ENCODE peak calls at places on chromosomes 6 and 20, in seven cellular contexts. K, Y, G, H, I, D and M are unnamed samples.

GRCh38 chr6:144462058-144462457 is 176.9 kb downstream of the UTRN start:
- DNase-seq in I (no peak), H (no peak), K (no peak), G (no peak), Y (no peak), D (no peak), M (no peak)

GRCh38 chr20:48463916-48464315 is 363.9 kb downstream of the PREX1 start:
- DNase-seq in D (no peak), H (no peak), K (no peak), I (peak; percentile 3), G (no peak), Y (no peak), M (no peak)

GRCh38 chr6:165231581-165232276 is 77.7 kb downstream of the C6orf118 start:
- DNase-seq in Y (no peak), D (peak; percentile 42), K (no peak), G (no peak), I (no peak), H (peak; percentile 87), M (no peak)

GRCh38 chr6:156919819-156920379 is 142.7 kb downstream of the ARID1B start:
- DNase-seq in D (peak; percentile 43), K (no peak), G (no peak), I (no peak), H (no peak), Y (no peak), M (no peak)

GRCh38 chr6:63307581-63308246 is 12.1 kb downstream of the LGSN start:
- DNase-seq in H (peak; percentile 12), I (peak; percentile 23), Y (no peak), G (no peak), D (peak; percentile 43), K (no peak), M (peak; percentile 24)

GRCh38 chr6:117389227-117390057 is 36.3 kb downstream of the ROS1 start:
- DNase-seq in G (no peak), D (no peak), K (no peak), I (no peak), H (no peak), Y (no peak), M (no peak)

GRCh38 chr20:1876975-1877603 is 18.1 kb upstream of the SIRPA start:
- DNase-seq in D (no peak), H (no peak), G (no peak), I (no peak), Y (no peak), K (peak; percentile 78), M (no peak)

GRCh38 chr20:5171074-5171789 is 44.4 kb downstream of the CDS2 start:
- DNase-seq in H (no peak), K (peak; percentile 43), G (no peak), D (no peak), I (no peak), Y (no peak), M (no peak)

GRCh38 chr6:87184762-87185250 is 29.4 kb downstream of the ZNF292 start:
- DNase-seq in G (no peak), K (no peak), H (no peak), Y (no peak), I (no peak), D (no peak), M (no peak)

GRCh38 chr6:119848706-119849105 is 499.1 kb upstream of the MAN1A1 start:
- DNase-seq in I (no peak), G (no peak), K (no peak), D (no peak), H (no peak), Y (no peak), M (no peak)

GRCh38 chr6:104625536-104625935 is 234.2 kb downstream of the HACE1 start:
- DNase-seq in G (no peak), H (peak; percentile 79), K (no peak), I (no peak), Y (no peak), D (no peak), M (no peak)

GRCh38 chr20:51541189-51542032 is 1.1 kb downstream of the NFATC2 start:
- DNase-seq in G (peak; percentile 81), K (peak; percentile 66), H (no peak), D (peak; percentile 38), I (no peak), Y (peak; percentile 83), M (peak; percentile 77)

GRCh38 chr20:44829688-44830087 is 19.3 kb upstream of the RIMS4 start:
- DNase-seq in I (no peak), D (no peak), G (no peak), K (no peak), Y (no peak), H (no peak), M (no peak)

GRCh38 chr6:18293192-18293904 is 29.0 kb upstream of the DEK start:
- DNase-seq in I (no peak), Y (no peak), H (peak; percentile 18), D (no peak), K (no peak), G (no peak), M (no peak)

GRCh38 chr6:2973656-2974055 is 2.3 kb upstream of the SERPINB6 start:
- DNase-seq in G (no peak), D (no peak), K (no peak), H (no peak), I (no peak), Y (no peak), M (no peak)

GRCh38 chr6:112330877-112331260 is 16.3 kb upstream of the RFPL4B start:
- DNase-seq in D (no peak), H (no peak), K (no peak), Y (no peak), I (no peak), G (no peak), M (no peak)